ENCODE peak calls at places on chromosomes 5 and 9, in ten cellular contexts. F, Z, I, G, V, M, Q, B, D and S are unnamed samples.

GRCh38 chr9:91948061-91948422 is 2.0 kb downstream of the ROR2 start:
- DNase-seq in G (no peak), V (no peak), M (no peak), F (no peak), D (no peak), Z (no peak), I (no peak), Q (peak; percentile 81), B (no peak), S (no peak)

GRCh38 chr5:73692166-73692640 is 66.2 kb downstream of the ARHGEF28 start:
- DNase-seq in D (no peak), V (no peak), M (no peak), B (no peak), G (no peak), Q (no peak), F (no peak), Z (no peak), I (no peak), S (peak; percentile 40)

GRCh38 chr5:80198399-80198798 is 57.4 kb downstream of the SERINC5 start:
- DNase-seq in I (no peak), F (no peak), G (no peak), Q (no peak), B (no peak), D (peak; percentile 52), V (no peak), Z (no peak), M (no peak), S (no peak)

GRCh38 chr9:9950813-9951212 is 662.0 kb downstream of the PTPRD start:
- DNase-seq in Q (no peak), D (no peak), B (no peak), I (no peak), V (no peak), M (no peak), G (no peak), Z (no peak), F (no peak), S (no peak)

GRCh38 chr5:172586118-172587060 is 54.7 kb upstream of the NEURL1B start:
- DNase-seq in G (peak; percentile 35), B (no peak), V (no peak), F (no peak), Q (no peak), M (peak; percentile 34), I (no peak), D (no peak), Z (no peak), S (no peak)

GRCh38 chr9:4904322-4905134 is 80.5 kb upstream of the JAK2 start:
- DNase-seq in Z (no peak), F (no peak), M (no peak), V (no peak), I (no peak), G (no peak), B (no peak), Q (no peak), D (no peak), S (no peak)

GRCh38 chr5:175129121-175129520 is 314.9 kb downstream of the DRD1 start:
- DNase-seq in F (no peak), G (no peak), V (no peak), Q (no peak), I (no peak), D (no peak), M (no peak), B (no peak), Z (no peak), S (no peak)

GRCh38 chr5:170572453-170572852 is 68.6 kb downstream of the KCNIP1 start:
- DNase-seq in Z (no peak), I (no peak), Q (no peak), V (no peak), M (no peak), F (no peak), B (peak; percentile 25), G (no peak), D (no peak), S (no peak)

GRCh38 chr5:77771452-77771851 is 4.7 kb downstream of the TBCA start:
- DNase-seq in M (no peak), Q (no peak), G (no peak), F (no peak), B (no peak), Z (no peak), I (no peak), V (no peak), D (no peak), S (no peak)

GRCh38 chr9:74729129-74729710 is 158.5 kb downstream of the TRPM6 start:
- DNase-seq in G (no peak), Q (no peak), I (no peak), M (no peak), D (no peak), F (no peak), B (no peak), Z (no peak), V (peak; percentile 16), S (no peak)

GRCh38 chr5:164233796-164234195 is 728.4 kb downstream of the MAT2B start:
- DNase-seq in Q (no peak), Z (no peak), V (no peak), F (no peak), I (no peak), B (no peak), D (no peak), G (no peak), M (no peak), S (no peak)

GRCh38 chr9:128723866-128724743 is at the start of gene ZDHHC12:
- DNase-seq in B (peak; percentile 92), M (peak; percentile 100), V (peak; percentile 95), D (peak; percentile 89), I (peak; percentile 96), Q (peak; percentile 98), Z (peak; percentile 96), F (peak; percentile 99), G (peak; percentile 100), S (peak; percentile 100)
- TF ChIP-seq POLR2A in B (peak; percentile 99), M (peak; percentile 90), V (peak; percentile 63), D (peak; percentile 32), I (peak; percentile 82), Q (peak; percentile 37), Z (no peak), F (peak; percentile 78), G (peak; percentile 91), S (peak; percentile 91)

DNA sequence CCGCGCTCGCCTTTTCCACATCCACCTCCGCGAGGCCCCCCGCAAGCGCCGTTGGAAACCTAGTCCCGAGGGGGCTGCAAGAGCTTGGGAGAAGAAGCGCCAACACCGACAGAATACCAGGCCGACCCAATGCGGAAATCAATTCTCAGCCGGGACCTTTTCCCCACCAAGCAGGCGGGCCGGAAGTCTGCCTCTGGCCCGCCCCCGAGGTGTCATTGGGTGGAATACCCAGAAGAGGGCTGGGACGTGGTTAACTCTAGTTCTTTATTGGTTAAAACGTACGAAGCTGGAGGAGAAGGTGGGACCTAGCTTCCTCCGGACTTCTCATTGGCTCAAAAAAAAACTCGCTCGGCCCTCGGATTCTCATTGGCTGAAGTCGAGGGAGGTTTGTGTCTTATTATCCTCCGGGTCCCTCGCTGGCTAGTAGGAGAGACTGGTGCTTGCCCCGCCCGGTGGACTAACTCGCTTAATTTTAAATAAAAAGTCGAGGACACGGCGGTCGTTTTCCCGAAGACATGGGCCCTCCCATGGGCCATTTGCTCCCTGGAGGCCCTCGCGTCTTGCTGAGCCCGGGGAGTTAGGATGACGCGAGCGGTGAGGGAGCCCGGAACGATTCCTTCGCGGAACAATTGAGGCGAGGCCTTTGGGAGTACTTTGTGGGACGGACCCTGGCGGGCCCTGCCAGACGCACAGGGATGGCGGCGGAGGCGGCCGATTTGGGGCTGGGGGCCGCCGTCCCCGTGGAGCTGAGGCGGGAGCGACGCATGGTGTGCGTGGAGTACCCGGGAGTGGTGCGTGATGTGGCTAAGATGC is at the start of gene GTF3C5:
- DNase-seq in V (peak; percentile 92), B (peak; percentile 97), D (peak; percentile 87), M (peak; percentile 95), Q (peak; percentile 96), I (peak; percentile 99), F (peak; percentile 94), Z (peak; percentile 94), G (peak; percentile 93), S (peak; percentile 99)
- TF ChIP-seq POLR2A in V (peak; percentile 69), B (peak; percentile 95), D (peak; percentile 48), M (no peak), Q (peak; percentile 30), I (peak; percentile 44), F (peak; percentile 60), Z (peak; percentile 44), G (peak; percentile 49), S (peak; percentile 70)

GRCh38 chr9:131500939-131501541 is 1.7 kb upstream of the POMT1 start:
- DNase-seq in Z (no peak), Q (no peak), F (no peak), M (no peak), V (no peak), I (no peak), B (no peak), D (no peak), G (no peak), S (no peak)

GRCh38 chr9:131500377-131500776 is 2.3 kb upstream of the POMT1 start:
- DNase-seq in V (no peak), G (no peak), F (no peak), M (no peak), I (no peak), Q (no peak), D (no peak), Z (no peak), B (no peak), S (no peak)

GRCh38 chr9:131505012-131505411 is 2.3 kb downstream of the POMT1 start:
- DNase-seq in F (no peak), V (no peak), Z (no peak), D (no peak), I (no peak), G (no peak), Q (no peak), B (no peak), M (no peak), S (no peak)

GRCh38 chr9:131503626-131504465 is 1.1 kb downstream of the POMT1 start:
- DNase-seq in M (no peak), Q (no peak), V (no peak), G (no peak), B (no peak), Z (no peak), I (no peak), F (no peak), D (no peak), S (no peak)

DNA sequence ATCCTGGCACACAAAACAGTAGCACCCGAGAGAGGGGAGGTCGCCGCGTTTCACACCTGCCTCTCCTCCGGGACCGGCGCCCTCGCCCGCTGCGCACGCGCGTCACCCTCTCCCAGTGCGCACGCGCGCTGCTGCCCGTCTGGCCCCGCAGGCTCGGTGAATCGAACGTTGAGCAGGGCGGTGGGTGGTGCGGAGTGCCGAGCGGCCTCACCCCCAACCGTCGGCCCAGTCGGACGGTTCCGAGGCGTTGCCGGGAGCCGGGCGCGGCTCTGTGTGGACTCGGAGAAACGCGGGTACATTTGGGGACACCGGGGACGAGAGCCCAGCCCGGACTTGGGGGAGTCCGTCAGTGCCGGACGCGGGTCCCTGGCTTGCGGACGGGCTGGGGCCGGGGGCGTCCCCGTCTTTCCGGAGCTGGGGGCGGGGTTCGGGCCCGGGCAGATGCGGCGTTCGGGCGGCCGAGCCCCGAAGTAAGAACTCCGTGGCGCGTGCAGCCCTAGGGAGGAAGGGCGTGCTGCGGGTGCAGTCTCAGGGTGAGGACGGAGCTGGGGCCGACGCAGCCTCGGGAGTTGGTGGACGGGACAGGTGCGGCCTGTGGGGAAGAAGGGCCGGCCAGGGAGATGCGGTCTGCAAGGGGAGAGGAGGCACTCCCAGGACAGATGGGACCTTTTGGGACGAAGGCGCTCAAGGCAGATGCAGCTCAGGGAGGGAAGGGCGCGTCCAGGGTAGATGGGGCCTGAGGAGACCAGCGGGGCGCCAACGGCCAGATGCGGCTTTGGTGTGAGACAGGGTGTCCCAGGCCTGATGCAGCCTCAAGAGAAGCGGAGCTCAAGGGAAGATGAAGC is at the start of gene POMT1:
- DNase-seq in M (peak; percentile 96), Z (peak; percentile 72), Q (peak; percentile 93), B (peak; percentile 59), G (peak; percentile 89), I (peak; percentile 18), V (peak; percentile 87), F (peak; percentile 91), D (peak; percentile 68), S (peak; percentile 46)
- TF ChIP-seq POLR2A in M (no peak), Z (no peak), Q (peak; percentile 26), B (peak; percentile 84), G (no peak), I (peak; percentile 26), V (no peak), F (peak; percentile 34), D (peak; percentile 34), S (peak; percentile 35)

GRCh38 chr9:69035438-69036316 is at the start of gene FXN:
- DNase-seq in V (peak; percentile 88), G (peak; percentile 85), D (peak; percentile 61), M (peak; percentile 97), B (peak; percentile 38), Q (peak; percentile 90), Z (peak; percentile 65), I (peak; percentile 56), F (peak; percentile 88), S (peak; percentile 98)
- TF ChIP-seq POLR2A in V (peak; percentile 55), G (no peak), D (peak; percentile 28), M (no peak), B (peak; percentile 84), Q (no peak), Z (no peak), I (peak; percentile 61), F (peak; percentile 77), S (peak; percentile 75)